ENCODE peak calls at places on chromosomes 3 and 15, in four cellular contexts. One of them, this sample, is unnamed.
A peak's percentile ranks its signal among the peaks of the same experiment; 100 is the strongest.

GRCh38 chr15:61527836-61528589 is 298.9 kb upstream of the RORA start:
- DNase-seq in cerebellar cortex: peak; percentile 14
- DNase-seq in mucosa of gallbladder: no peak
- DNase-seq in EL: no peak
- DNase-seq in this sample: no peak

GRCh38 chr15:56918907-56919707 is 663 bp downstream of the TCF12 start:
- DNase-seq in cerebellar cortex: peak; percentile 30
- DNase-seq in mucosa of gallbladder: peak; percentile 34
- DNase-seq in EL: peak; percentile 66
- DNase-seq in this sample: peak; percentile 62

GRCh38 chr3:8413337-8413926 is 88.2 kb upstream of the LMCD1 start:
- DNase-seq in cerebellar cortex: no peak
- DNase-seq in mucosa of gallbladder: no peak
- DNase-seq in EL: no peak
- DNase-seq in this sample: no peak

GRCh38 chr15:75212200-75212858 is 10.6 kb downstream of the C15orf39 start:
- DNase-seq in cerebellar cortex: no peak
- DNase-seq in mucosa of gallbladder: no peak
- DNase-seq in EL: no peak
- DNase-seq in this sample: no peak

GRCh38 chr3:189630667-189631372 is 369 bp upstream of the TP63 start:
- DNase-seq in cerebellar cortex: no peak
- DNase-seq in mucosa of gallbladder: no peak
- DNase-seq in EL: no peak
- DNase-seq in this sample: no peak

GRCh38 chr3:185561958-185562357 is 9.6 kb upstream of the LIPH start:
- DNase-seq in cerebellar cortex: no peak
- DNase-seq in mucosa of gallbladder: no peak
- DNase-seq in EL: no peak
- DNase-seq in this sample: no peak

GRCh38 chr3:168066882-168067281 is 28.8 kb downstream of the GOLIM4 start:
- DNase-seq in cerebellar cortex: no peak
- DNase-seq in mucosa of gallbladder: no peak
- DNase-seq in EL: no peak
- DNase-seq in this sample: no peak

GRCh38 chr3:169694117-169694516 is 30.6 kb upstream of the MECOM start:
- DNase-seq in cerebellar cortex: no peak
- DNase-seq in mucosa of gallbladder: no peak
- DNase-seq in EL: no peak
- DNase-seq in this sample: no peak

GRCh38 chr3:66642015-66642414 is 141.2 kb upstream of the LRIG1 start:
- DNase-seq in cerebellar cortex: no peak
- DNase-seq in mucosa of gallbladder: no peak
- DNase-seq in EL: no peak
- DNase-seq in this sample: no peak

GRCh38 chr3:164488893-164489292 is 589.4 kb downstream of the SI start:
- DNase-seq in cerebellar cortex: no peak
- DNase-seq in mucosa of gallbladder: no peak
- DNase-seq in EL: no peak
- DNase-seq in this sample: no peak

GRCh38 chr15:93474728-93475127 is 385.7 kb upstream of the RGMA start:
- DNase-seq in cerebellar cortex: no peak
- DNase-seq in mucosa of gallbladder: no peak
- DNase-seq in EL: no peak
- DNase-seq in this sample: peak; percentile 48

GRCh38 chr15:81357178-81357686 is 16.8 kb downstream of the TMC3 start:
- DNase-seq in cerebellar cortex: no peak
- DNase-seq in mucosa of gallbladder: no peak
- DNase-seq in EL: no peak
- DNase-seq in this sample: no peak

GRCh38 chr15:68637755-68638405 is 59.1 kb downstream of the CORO2B start:
- DNase-seq in cerebellar cortex: no peak
- DNase-seq in mucosa of gallbladder: peak; percentile 49
- DNase-seq in EL: no peak
- DNase-seq in this sample: peak; percentile 34

GRCh38 chr3:146537603-146538002 is 6.8 kb downstream of the PLSCR1 start:
- DNase-seq in cerebellar cortex: no peak
- DNase-seq in mucosa of gallbladder: no peak
- DNase-seq in EL: peak; percentile 40
- DNase-seq in this sample: no peak

GRCh38 chr3:157494581-157495281 is 8.5 kb downstream of the VEPH1 start:
- DNase-seq in cerebellar cortex: peak; percentile 75
- DNase-seq in mucosa of gallbladder: no peak
- DNase-seq in EL: peak; percentile 59
- DNase-seq in this sample: no peak

GRCh38 chr3:39234705-39235104 is 42.3 kb upstream of the XIRP1 start:
- DNase-seq in cerebellar cortex: no peak
- DNase-seq in mucosa of gallbladder: no peak
- DNase-seq in EL: no peak
- DNase-seq in this sample: no peak

GRCh38 chr3:131361464-131362421 is 19.8 kb upstream of the NUDT16 start:
- DNase-seq in cerebellar cortex: peak; percentile 70
- DNase-seq in mucosa of gallbladder: peak; percentile 91
- DNase-seq in EL: no peak
- DNase-seq in this sample: peak; percentile 98

GRCh38 chr3:32782417-32782816 is 35.4 kb upstream of the TRIM71 start:
- DNase-seq in cerebellar cortex: no peak
- DNase-seq in mucosa of gallbladder: no peak
- DNase-seq in EL: no peak
- DNase-seq in this sample: no peak

GRCh38 chr15:64455951-64456350 is 4.4 kb upstream of the ZNF609 start:
- DNase-seq in cerebellar cortex: no peak
- DNase-seq in mucosa of gallbladder: peak; percentile 34
- DNase-seq in EL: no peak
- DNase-seq in this sample: peak; percentile 22

GRCh38 chr15:64893481-64894394 is 18.0 kb upstream of the ANKDD1A start:
- DNase-seq in cerebellar cortex: peak; percentile 82
- DNase-seq in mucosa of gallbladder: peak; percentile 96
- DNase-seq in EL: peak; percentile 93
- DNase-seq in this sample: peak; percentile 90

GRCh38 chr15:51359981-51360380 is 18.5 kb downstream of the GLDN start:
- DNase-seq in cerebellar cortex: no peak
- DNase-seq in mucosa of gallbladder: no peak
- DNase-seq in EL: no peak
- DNase-seq in this sample: no peak

GRCh38 chr3:4083225-4084015 is 219.7 kb upstream of the SETMAR start:
- DNase-seq in cerebellar cortex: no peak
- DNase-seq in mucosa of gallbladder: no peak
- DNase-seq in EL: no peak
- DNase-seq in this sample: no peak

GRCh38 chr15:69501456-69501855 is 48.8 kb downstream of the RPLP1 start:
- DNase-seq in cerebellar cortex: no peak
- DNase-seq in mucosa of gallbladder: no peak
- DNase-seq in EL: no peak
- DNase-seq in this sample: no peak

GRCh38 chr15:99137111-99137546 is 32.2 kb downstream of the SYNM start:
- DNase-seq in cerebellar cortex: no peak
- DNase-seq in mucosa of gallbladder: no peak
- DNase-seq in EL: no peak
- DNase-seq in this sample: no peak

GRCh38 chr3:136142592-136142991 is 53.5 kb downstream of the MSL2 start:
- DNase-seq in cerebellar cortex: no peak
- DNase-seq in mucosa of gallbladder: no peak
- DNase-seq in EL: peak; percentile 90
- DNase-seq in this sample: no peak

GRCh38 chr3:66386925-66387650 is 113.7 kb downstream of the LRIG1 start:
- DNase-seq in cerebellar cortex: no peak
- DNase-seq in mucosa of gallbladder: no peak
- DNase-seq in EL: no peak
- DNase-seq in this sample: no peak

GRCh38 chr3:190205739-190206138 is 85.0 kb upstream of the P3H2 start:
- DNase-seq in cerebellar cortex: no peak
- DNase-seq in mucosa of gallbladder: no peak
- DNase-seq in EL: peak; percentile 79
- DNase-seq in this sample: no peak

GRCh38 chr3:71166839-71167238 is 416.7 kb downstream of the FOXP1 start:
- DNase-seq in cerebellar cortex: no peak
- DNase-seq in mucosa of gallbladder: no peak
- DNase-seq in EL: no peak
- DNase-seq in this sample: no peak

GRCh38 chr3:158935846-158936245 is 134.0 kb downstream of the MFSD1 start:
- DNase-seq in cerebellar cortex: no peak
- DNase-seq in mucosa of gallbladder: no peak
- DNase-seq in EL: peak; percentile 51
- DNase-seq in this sample: no peak

GRCh38 chr3:112699436-112699978 is 58.6 kb upstream of the CCDC80 start:
- DNase-seq in cerebellar cortex: no peak
- DNase-seq in mucosa of gallbladder: no peak
- DNase-seq in EL: peak; percentile 89
- DNase-seq in this sample: no peak

GRCh38 chr15:91235376-91235775 is 135.3 kb downstream of the SV2B start:
- DNase-seq in cerebellar cortex: no peak
- DNase-seq in mucosa of gallbladder: no peak
- DNase-seq in EL: no peak
- DNase-seq in this sample: no peak

GRCh38 chr15:62444104-62445027 is 279.3 kb upstream of the C2CD4B start:
- DNase-seq in cerebellar cortex: no peak
- DNase-seq in mucosa of gallbladder: no peak
- DNase-seq in EL: peak; percentile 95
- DNase-seq in this sample: no peak

GRCh38 chr15:88233921-88234320 is 22.6 kb downstream of the NTRK3 start:
- DNase-seq in cerebellar cortex: no peak
- DNase-seq in mucosa of gallbladder: no peak
- DNase-seq in EL: no peak
- DNase-seq in this sample: no peak

GRCh38 chr3:111690242-111690641 is 95.1 kb upstream of the ZBED2 start:
- DNase-seq in cerebellar cortex: no peak
- DNase-seq in mucosa of gallbladder: no peak
- DNase-seq in EL: peak; percentile 83
- DNase-seq in this sample: no peak

GRCh38 chr3:38084969-38085942 is 46.2 kb downstream of the DLEC1 start:
- DNase-seq in cerebellar cortex: no peak
- DNase-seq in mucosa of gallbladder: no peak
- DNase-seq in EL: no peak
- DNase-seq in this sample: no peak

GRCh38 chr3:126567696-126568438 is 9.1 kb upstream of the C3orf22 start:
- DNase-seq in cerebellar cortex: peak; percentile 44
- DNase-seq in mucosa of gallbladder: no peak
- DNase-seq in EL: no peak
- DNase-seq in this sample: no peak